ENCODE peak calls at places on chromosome 13, in nine cellular contexts. T is tibial nerve, H is stomach, W is A549, N is heart left ventricle, G is upper lobe of left lung, O is K562, Y is NB4, D is transverse colon. A is an unnamed sample.
A peak's percentile ranks its signal among the peaks of the same experiment; 100 is the strongest.

GRCh38 chr13:39527961-39528720 is 74.9 kb downstream of the LHFPL6 start:
- DNase-seq in T (no peak), H (no peak), W (peak; percentile 48), N (no peak), G (no peak), O (no peak), Y (no peak), D (no peak), A (no peak)

GRCh38 chr13:49733181-49733951 is 42.1 kb upstream of the EBPL start:
- DNase-seq in T (no peak), H (no peak), W (no peak), N (no peak), G (no peak), O (no peak), Y (peak; percentile 4), D (no peak), A (no peak)

GRCh38 chr13:91817250-91817649 is 418.8 kb downstream of the GPC5 start:
- DNase-seq in T (no peak), H (no peak), W (no peak), N (no peak), G (no peak), O (peak; percentile 7), Y (no peak), D (no peak), A (no peak)

GRCh38 chr13:22369090-22369489 is 698.2 kb downstream of the FGF9 start:
- DNase-seq in T (no peak), H (no peak), W (no peak), N (no peak), G (no peak), O (no peak), Y (no peak), D (no peak), A (no peak)

GRCh38 chr13:102591988-102592781 is 4.6 kb upstream of the TPP2 start:
- DNase-seq in T (peak; percentile 61), H (peak; percentile 67), W (peak; percentile 40), N (peak; percentile 80), G (peak; percentile 90), O (peak; percentile 43), Y (peak; percentile 85), D (peak; percentile 80), A (peak; percentile 76)

GRCh38 chr13:19597523-19597922 is 35.9 kb upstream of the MPHOSPH8 start:
- DNase-seq in T (no peak), H (no peak), W (no peak), N (no peak), G (no peak), O (no peak), Y (peak; percentile 74), D (no peak), A (no peak)

GRCh38 chr13:78978381-78978998 is 319.5 kb upstream of the OBI1 start:
- DNase-seq in T (no peak), H (peak; percentile 25), W (peak; percentile 13), N (no peak), G (no peak), O (peak; percentile 20), Y (peak; percentile 73), D (peak; percentile 11), A (peak; percentile 66)

GRCh38 chr13:38386421-38386820 is 36.8 kb downstream of the UFM1 start:
- DNase-seq in T (no peak), H (no peak), W (no peak), N (no peak), G (no peak), O (no peak), Y (no peak), D (no peak), A (no peak)

GRCh38 chr13:27022571-27023311 is 148.9 kb downstream of the USP12 start:
- DNase-seq in T (no peak), H (peak; percentile 49), W (peak; percentile 41), N (no peak), G (no peak), O (peak; percentile 46), Y (no peak), D (no peak), A (peak; percentile 76)

GRCh38 chr13:95535243-95535642 is 17.3 kb upstream of the CLDN10 start:
- DNase-seq in T (no peak), H (no peak), W (peak; percentile 45), N (no peak), G (no peak), O (no peak), Y (no peak), D (no peak), A (no peak)

GRCh38 chr13:48562296-48563066 is 29.6 kb upstream of the RCBTB2 start:
- DNase-seq in T (no peak), H (no peak), W (no peak), N (no peak), G (no peak), O (peak; percentile 22), Y (peak; percentile 78), D (peak; percentile 33), A (no peak)

GRCh38 chr13:67231481-67231940 is 1.4 kb upstream of the PCDH9 start:
- DNase-seq in T (no peak), H (no peak), W (no peak), N (no peak), G (no peak), O (no peak), Y (no peak), D (no peak), A (no peak)

GRCh38 chr13:21149568-21149967 is 26.8 kb downstream of the SKA3 start:
- DNase-seq in T (no peak), H (no peak), W (no peak), N (no peak), G (no peak), O (no peak), Y (peak; percentile 44), D (no peak), A (no peak)

GRCh38 chr13:52707375-52707774 is 32.2 kb downstream of the CNMD start:
- DNase-seq in T (no peak), H (no peak), W (no peak), N (no peak), G (no peak), O (no peak), Y (no peak), D (no peak), A (no peak)
- TF ChIP-seq POLR2A in T (no peak), H (no peak), W (no peak), N (no peak), G (no peak), O (no peak), Y (no peak), D (no peak), A (no peak)

GRCh38 chr13:33541962-33542308 is 256.4 kb upstream of the STARD13 start:
- DNase-seq in T (no peak), H (no peak), W (no peak), N (no peak), G (no peak), O (no peak), Y (no peak), D (no peak), A (no peak)
- TF ChIP-seq POLR2A in T (no peak), H (no peak), W (no peak), N (no peak), G (no peak), O (no peak), Y (no peak), D (no peak), A (no peak)

GRCh38 chr13:108115739-108116138 is 99.6 kb downstream of the LIG4 start:
- DNase-seq in T (no peak), H (no peak), W (no peak), N (no peak), G (no peak), O (no peak), Y (no peak), D (no peak), A (no peak)
- TF ChIP-seq POLR2A in T (no peak), H (no peak), W (no peak), N (no peak), G (no peak), O (no peak), Y (no peak), D (no peak), A (no peak)

GRCh38 chr13:42047561-42048322 is 706 bp upstream of the DGKH start:
- DNase-seq in T (no peak), H (peak; percentile 57), W (peak; percentile 40), N (peak; percentile 71), G (peak; percentile 80), O (peak; percentile 47), Y (peak; percentile 39), D (peak; percentile 76), A (peak; percentile 14)
- TF ChIP-seq POLR2A in T (no peak), H (no peak), W (peak; percentile 26), N (peak; percentile 11), G (no peak), O (no peak), Y (no peak), D (peak; percentile 85), A (no peak)

GRCh38 chr13:110705826-110706569 is at the start of gene CARS2:
- DNase-seq in T (peak; percentile 91), H (peak; percentile 98), W (peak; percentile 75), N (peak; percentile 98), G (peak; percentile 98), O (peak; percentile 92), Y (peak; percentile 99), D (peak; percentile 98), A (peak; percentile 98)
- TF ChIP-seq POLR2A in T (peak; percentile 20), H (no peak), W (peak; percentile 87), N (peak; percentile 59), G (peak; percentile 45), O (no peak), Y (peak; percentile 88), D (peak; percentile 63), A (peak; percentile 54)

GRCh38 chr13:100589178-100589725 is 663 bp upstream of the GGACT start:
- DNase-seq in T (no peak), H (no peak), W (no peak), N (no peak), G (no peak), O (no peak), Y (peak; percentile 9), D (no peak), A (no peak)

GRCh38 chr13:100594255-100594654 is 5.7 kb upstream of the GGACT start:
- DNase-seq in T (no peak), H (no peak), W (no peak), N (no peak), G (no peak), O (peak; percentile 24), Y (no peak), D (no peak), A (no peak)

GRCh38 chr13:100584901-100585300 is 3.7 kb downstream of the GGACT start:
- DNase-seq in T (no peak), H (no peak), W (no peak), N (no peak), G (no peak), O (no peak), Y (no peak), D (no peak), A (no peak)

DNA sequence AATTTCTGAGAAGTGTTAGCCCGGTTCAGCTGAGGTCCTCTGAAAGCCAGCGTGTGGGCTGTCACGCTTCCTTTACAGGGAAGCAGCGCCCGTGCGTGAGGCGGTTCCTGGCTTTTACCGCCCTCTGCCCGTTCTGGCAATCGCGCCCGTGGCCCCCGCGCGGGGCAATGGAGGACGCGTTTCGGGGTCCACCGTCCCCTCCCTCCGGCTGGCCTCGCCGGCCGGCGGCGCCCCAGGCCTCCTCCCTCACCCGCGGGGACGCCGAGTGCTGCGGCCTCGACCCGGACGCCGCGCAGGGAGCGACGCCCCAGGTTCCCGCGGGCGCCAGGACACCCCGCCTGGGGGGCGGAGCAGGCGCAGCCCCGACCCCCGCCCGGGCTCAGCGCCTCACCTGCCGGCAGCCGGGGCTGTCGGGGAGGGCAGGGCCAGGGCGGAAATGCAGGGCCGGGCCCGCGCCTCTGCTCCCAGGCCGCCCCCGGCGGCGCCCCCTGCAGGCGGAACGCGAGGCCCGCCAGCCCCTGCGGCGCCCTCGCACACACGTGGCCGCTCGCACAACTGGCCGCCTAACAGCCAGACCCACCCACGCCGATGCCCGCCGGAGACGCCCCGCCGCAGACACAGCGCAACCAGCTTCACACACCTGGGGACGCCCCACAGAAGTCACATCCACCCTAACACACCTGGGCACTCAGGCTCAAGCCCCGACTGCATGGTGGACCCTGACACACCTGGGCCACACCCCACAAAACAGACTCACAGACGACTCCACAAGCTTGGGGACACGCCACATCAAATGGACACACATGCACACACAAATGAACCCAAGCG is at the start of gene GGACT:
- DNase-seq in T (peak; percentile 28), H (peak; percentile 79), W (peak; percentile 62), N (peak; percentile 90), G (peak; percentile 98), O (peak; percentile 90), Y (peak; percentile 79), D (peak; percentile 84), A (peak; percentile 84)
- TF ChIP-seq POLR2A in T (no peak), H (no peak), W (peak; percentile 49), N (no peak), G (no peak), O (peak; percentile 42), Y (peak; percentile 52), D (no peak), A (peak; percentile 51)